ENCODE peak calls at places on chromosomes 4 and X, in eight cellular contexts. One of them, this sample, is unnamed.

GRCh38 chrX:11533211-11533651 is 132.5 kb downstream of the ARHGAP6 start:
- DNase-seq in neural progenitor cell: peak
- DNase-seq in NCI-H446: peak
- DNase-seq in OCI-M1: peak
- DNase-seq in caudate nucleus: no peak
- DNase-seq in adipocyte: peak
- DNase-seq in activated T-helper 1 cell treated with anti-CD3 and anti-CD28 coated beads, Interleukin-12 subunit alpha, Interleukin-12 subunit beta, Interleukin-2, Interleukin-4 antibody, amounts not matched to agents 30 ng/mL and 10 ng/mL and 1 ng/mL, durations not matched to agents 14 hours and 24 hours and 36 hours: no peak
- DNase-seq in heart right ventricle: no peak
- DNase-seq in this sample: no peak

GRCh38 chrX:41828821-41829220 is 94.5 kb downstream of the CASK start:
- DNase-seq in adipocyte: no peak
- DNase-seq in neural progenitor cell: no peak
- DNase-seq in OCI-M1: no peak
- DNase-seq in NCI-H446: no peak
- DNase-seq in caudate nucleus: no peak
- DNase-seq in heart right ventricle: no peak
- DNase-seq in activated T-helper 1 cell treated with anti-CD3 and anti-CD28 coated beads, Interleukin-12 subunit alpha, Interleukin-12 subunit beta, Interleukin-2, Interleukin-4 antibody, amounts not matched to agents 30 ng/mL and 10 ng/mL and 1 ng/mL, durations not matched to agents 14 hours and 24 hours and 36 hours: no peak
- DNase-seq in this sample: no peak

GRCh38 chr4:67549123-67549522 is 3.8 kb upstream of the CENPC start:
- DNase-seq in NCI-H446: no peak
- DNase-seq in neural progenitor cell: no peak
- DNase-seq in heart right ventricle: no peak
- DNase-seq in activated T-helper 1 cell treated with anti-CD3 and anti-CD28 coated beads, Interleukin-12 subunit alpha, Interleukin-12 subunit beta, Interleukin-2, Interleukin-4 antibody, amounts not matched to agents 30 ng/mL and 10 ng/mL and 1 ng/mL, durations not matched to agents 14 hours and 24 hours and 36 hours: no peak
- DNase-seq in adipocyte: peak
- DNase-seq in OCI-M1: peak
- DNase-seq in caudate nucleus: no peak
- DNase-seq in this sample: no peak

GRCh38 chr4:177128306-177128705 is 181.4 kb upstream of the NEIL3 start:
- DNase-seq in activated T-helper 1 cell treated with anti-CD3 and anti-CD28 coated beads, Interleukin-12 subunit alpha, Interleukin-12 subunit beta, Interleukin-2, Interleukin-4 antibody, amounts not matched to agents 30 ng/mL and 10 ng/mL and 1 ng/mL, durations not matched to agents 14 hours and 24 hours and 36 hours: no peak
- DNase-seq in adipocyte: no peak
- DNase-seq in heart right ventricle: no peak
- DNase-seq in NCI-H446: no peak
- DNase-seq in neural progenitor cell: no peak
- DNase-seq in OCI-M1: no peak
- DNase-seq in caudate nucleus: no peak
- DNase-seq in this sample: no peak

GRCh38 chr4:577499-578450 is 1.7 kb upstream of the TMEM271 start:
- DNase-seq in adipocyte: peak
- DNase-seq in OCI-M1: no peak
- DNase-seq in heart right ventricle: no peak
- DNase-seq in neural progenitor cell: peak
- DNase-seq in NCI-H446: no peak
- DNase-seq in caudate nucleus: no peak
- DNase-seq in activated T-helper 1 cell treated with anti-CD3 and anti-CD28 coated beads, Interleukin-12 subunit alpha, Interleukin-12 subunit beta, Interleukin-2, Interleukin-4 antibody, amounts not matched to agents 30 ng/mL and 10 ng/mL and 1 ng/mL, durations not matched to agents 14 hours and 24 hours and 36 hours: no peak
- DNase-seq in this sample: peak

GRCh38 chr4:48375651-48376291 is 34.4 kb downstream of the SLAIN2 start:
- DNase-seq in adipocyte: peak
- DNase-seq in caudate nucleus: no peak
- DNase-seq in activated T-helper 1 cell treated with anti-CD3 and anti-CD28 coated beads, Interleukin-12 subunit alpha, Interleukin-12 subunit beta, Interleukin-2, Interleukin-4 antibody, amounts not matched to agents 30 ng/mL and 10 ng/mL and 1 ng/mL, durations not matched to agents 14 hours and 24 hours and 36 hours: no peak
- DNase-seq in neural progenitor cell: no peak
- DNase-seq in OCI-M1: no peak
- DNase-seq in heart right ventricle: no peak
- DNase-seq in NCI-H446: peak
- DNase-seq in this sample: no peak

GRCh38 chr4:2570551-2571222 is 34.2 kb downstream of the FAM193A start:
- DNase-seq in heart right ventricle: no peak
- DNase-seq in OCI-M1: no peak
- DNase-seq in neural progenitor cell: no peak
- DNase-seq in caudate nucleus: no peak
- DNase-seq in activated T-helper 1 cell treated with anti-CD3 and anti-CD28 coated beads, Interleukin-12 subunit alpha, Interleukin-12 subunit beta, Interleukin-2, Interleukin-4 antibody, amounts not matched to agents 30 ng/mL and 10 ng/mL and 1 ng/mL, durations not matched to agents 14 hours and 24 hours and 36 hours: peak
- DNase-seq in adipocyte: no peak
- DNase-seq in NCI-H446: no peak
- DNase-seq in this sample: no peak

GRCh38 chrX:72392042-72392441 is 86.3 kb upstream of the CITED1 start:
- DNase-seq in adipocyte: no peak
- DNase-seq in OCI-M1: no peak
- DNase-seq in neural progenitor cell: no peak
- DNase-seq in caudate nucleus: no peak
- DNase-seq in heart right ventricle: no peak
- DNase-seq in NCI-H446: no peak
- DNase-seq in activated T-helper 1 cell treated with anti-CD3 and anti-CD28 coated beads, Interleukin-12 subunit alpha, Interleukin-12 subunit beta, Interleukin-2, Interleukin-4 antibody, amounts not matched to agents 30 ng/mL and 10 ng/mL and 1 ng/mL, durations not matched to agents 14 hours and 24 hours and 36 hours: no peak
- DNase-seq in this sample: no peak

GRCh38 chr4:108044951-108045686 is 55.4 kb downstream of the HADH start:
- DNase-seq in NCI-H446: no peak
- DNase-seq in activated T-helper 1 cell treated with anti-CD3 and anti-CD28 coated beads, Interleukin-12 subunit alpha, Interleukin-12 subunit beta, Interleukin-2, Interleukin-4 antibody, amounts not matched to agents 30 ng/mL and 10 ng/mL and 1 ng/mL, durations not matched to agents 14 hours and 24 hours and 36 hours: no peak
- DNase-seq in adipocyte: no peak
- DNase-seq in OCI-M1: no peak
- DNase-seq in neural progenitor cell: no peak
- DNase-seq in heart right ventricle: no peak
- DNase-seq in caudate nucleus: no peak
- DNase-seq in this sample: no peak

GRCh38 chr4:88998941-88999340 is 58.0 kb downstream of the FAM13A start:
- DNase-seq in activated T-helper 1 cell treated with anti-CD3 and anti-CD28 coated beads, Interleukin-12 subunit alpha, Interleukin-12 subunit beta, Interleukin-2, Interleukin-4 antibody, amounts not matched to agents 30 ng/mL and 10 ng/mL and 1 ng/mL, durations not matched to agents 14 hours and 24 hours and 36 hours: no peak
- DNase-seq in adipocyte: no peak
- DNase-seq in neural progenitor cell: no peak
- DNase-seq in caudate nucleus: no peak
- DNase-seq in NCI-H446: no peak
- DNase-seq in heart right ventricle: no peak
- DNase-seq in OCI-M1: no peak
- DNase-seq in this sample: no peak

GRCh38 chr4:42703776-42704175 is 46.9 kb upstream of the ATP8A1 start:
- DNase-seq in OCI-M1: no peak
- DNase-seq in neural progenitor cell: no peak
- DNase-seq in adipocyte: no peak
- DNase-seq in caudate nucleus: no peak
- DNase-seq in NCI-H446: peak
- DNase-seq in activated T-helper 1 cell treated with anti-CD3 and anti-CD28 coated beads, Interleukin-12 subunit alpha, Interleukin-12 subunit beta, Interleukin-2, Interleukin-4 antibody, amounts not matched to agents 30 ng/mL and 10 ng/mL and 1 ng/mL, durations not matched to agents 14 hours and 24 hours and 36 hours: no peak
- DNase-seq in heart right ventricle: no peak
- DNase-seq in this sample: no peak

GRCh38 chr4:159046683-159047082 is 56.2 kb upstream of the RAPGEF2 start:
- DNase-seq in caudate nucleus: no peak
- DNase-seq in neural progenitor cell: no peak
- DNase-seq in heart right ventricle: no peak
- DNase-seq in adipocyte: no peak
- DNase-seq in activated T-helper 1 cell treated with anti-CD3 and anti-CD28 coated beads, Interleukin-12 subunit alpha, Interleukin-12 subunit beta, Interleukin-2, Interleukin-4 antibody, amounts not matched to agents 30 ng/mL and 10 ng/mL and 1 ng/mL, durations not matched to agents 14 hours and 24 hours and 36 hours: no peak
- DNase-seq in NCI-H446: no peak
- DNase-seq in OCI-M1: peak
- DNase-seq in this sample: no peak

GRCh38 chrX:103304705-103305104 is 6.1 kb downstream of the BEX2 start:
- DNase-seq in activated T-helper 1 cell treated with anti-CD3 and anti-CD28 coated beads, Interleukin-12 subunit alpha, Interleukin-12 subunit beta, Interleukin-2, Interleukin-4 antibody, amounts not matched to agents 30 ng/mL and 10 ng/mL and 1 ng/mL, durations not matched to agents 14 hours and 24 hours and 36 hours: no peak
- DNase-seq in heart right ventricle: no peak
- DNase-seq in caudate nucleus: no peak
- DNase-seq in neural progenitor cell: no peak
- DNase-seq in OCI-M1: no peak
- DNase-seq in NCI-H446: no peak
- DNase-seq in adipocyte: no peak
- DNase-seq in this sample: no peak

GRCh38 chr4:144650311-144650820 is 4.4 kb downstream of the HHIP start:
- DNase-seq in caudate nucleus: no peak
- DNase-seq in OCI-M1: peak
- DNase-seq in neural progenitor cell: no peak
- DNase-seq in activated T-helper 1 cell treated with anti-CD3 and anti-CD28 coated beads, Interleukin-12 subunit alpha, Interleukin-12 subunit beta, Interleukin-2, Interleukin-4 antibody, amounts not matched to agents 30 ng/mL and 10 ng/mL and 1 ng/mL, durations not matched to agents 14 hours and 24 hours and 36 hours: no peak
- DNase-seq in NCI-H446: no peak
- DNase-seq in adipocyte: no peak
- DNase-seq in heart right ventricle: no peak
- DNase-seq in this sample: no peak

GRCh38 chr4:163271555-163272127 is 60.8 kb downstream of the NPY1R start:
- DNase-seq in heart right ventricle: no peak
- DNase-seq in neural progenitor cell: no peak
- DNase-seq in caudate nucleus: no peak
- DNase-seq in NCI-H446: no peak
- DNase-seq in activated T-helper 1 cell treated with anti-CD3 and anti-CD28 coated beads, Interleukin-12 subunit alpha, Interleukin-12 subunit beta, Interleukin-2, Interleukin-4 antibody, amounts not matched to agents 30 ng/mL and 10 ng/mL and 1 ng/mL, durations not matched to agents 14 hours and 24 hours and 36 hours: no peak
- DNase-seq in OCI-M1: no peak
- DNase-seq in adipocyte: no peak
- DNase-seq in this sample: no peak

GRCh38 chr4:137310156-137310555 is 222.1 kb downstream of the PCDH18 start:
- DNase-seq in activated T-helper 1 cell treated with anti-CD3 and anti-CD28 coated beads, Interleukin-12 subunit alpha, Interleukin-12 subunit beta, Interleukin-2, Interleukin-4 antibody, amounts not matched to agents 30 ng/mL and 10 ng/mL and 1 ng/mL, durations not matched to agents 14 hours and 24 hours and 36 hours: no peak
- DNase-seq in heart right ventricle: no peak
- DNase-seq in OCI-M1: no peak
- DNase-seq in NCI-H446: no peak
- DNase-seq in caudate nucleus: no peak
- DNase-seq in neural progenitor cell: no peak
- DNase-seq in adipocyte: peak
- DNase-seq in this sample: no peak

GRCh38 chrX:17655232-17656034 is 81.9 kb upstream of the SCML1 start:
- DNase-seq in caudate nucleus: no peak
- DNase-seq in adipocyte: peak
- DNase-seq in activated T-helper 1 cell treated with anti-CD3 and anti-CD28 coated beads, Interleukin-12 subunit alpha, Interleukin-12 subunit beta, Interleukin-2, Interleukin-4 antibody, amounts not matched to agents 30 ng/mL and 10 ng/mL and 1 ng/mL, durations not matched to agents 14 hours and 24 hours and 36 hours: no peak
- DNase-seq in neural progenitor cell: peak
- DNase-seq in OCI-M1: no peak
- DNase-seq in heart right ventricle: peak
- DNase-seq in NCI-H446: no peak
- DNase-seq in this sample: peak

GRCh38 chr4:7876096-7876993 is 63.3 kb downstream of the AFAP1 start:
- DNase-seq in heart right ventricle: no peak
- DNase-seq in activated T-helper 1 cell treated with anti-CD3 and anti-CD28 coated beads, Interleukin-12 subunit alpha, Interleukin-12 subunit beta, Interleukin-2, Interleukin-4 antibody, amounts not matched to agents 30 ng/mL and 10 ng/mL and 1 ng/mL, durations not matched to agents 14 hours and 24 hours and 36 hours: no peak
- DNase-seq in caudate nucleus: no peak
- DNase-seq in neural progenitor cell: peak
- DNase-seq in OCI-M1: no peak
- DNase-seq in NCI-H446: no peak
- DNase-seq in adipocyte: no peak
- DNase-seq in this sample: no peak

GRCh38 chr4:73194064-73194463 is 64.5 kb downstream of the ANKRD17 start:
- DNase-seq in activated T-helper 1 cell treated with anti-CD3 and anti-CD28 coated beads, Interleukin-12 subunit alpha, Interleukin-12 subunit beta, Interleukin-2, Interleukin-4 antibody, amounts not matched to agents 30 ng/mL and 10 ng/mL and 1 ng/mL, durations not matched to agents 14 hours and 24 hours and 36 hours: no peak
- DNase-seq in NCI-H446: no peak
- DNase-seq in adipocyte: no peak
- DNase-seq in heart right ventricle: no peak
- DNase-seq in neural progenitor cell: no peak
- DNase-seq in caudate nucleus: no peak
- DNase-seq in OCI-M1: no peak
- DNase-seq in this sample: no peak

GRCh38 chr4:106851686-106852085 is 184.4 kb downstream of the DKK2 start:
- DNase-seq in adipocyte: no peak
- DNase-seq in caudate nucleus: no peak
- DNase-seq in neural progenitor cell: no peak
- DNase-seq in heart right ventricle: no peak
- DNase-seq in NCI-H446: no peak
- DNase-seq in activated T-helper 1 cell treated with anti-CD3 and anti-CD28 coated beads, Interleukin-12 subunit alpha, Interleukin-12 subunit beta, Interleukin-2, Interleukin-4 antibody, amounts not matched to agents 30 ng/mL and 10 ng/mL and 1 ng/mL, durations not matched to agents 14 hours and 24 hours and 36 hours: no peak
- DNase-seq in OCI-M1: no peak
- DNase-seq in this sample: no peak

GRCh38 chr4:177410566-177410965 is 31.7 kb downstream of the AGA start:
- DNase-seq in caudate nucleus: no peak
- DNase-seq in neural progenitor cell: no peak
- DNase-seq in adipocyte: no peak
- DNase-seq in activated T-helper 1 cell treated with anti-CD3 and anti-CD28 coated beads, Interleukin-12 subunit alpha, Interleukin-12 subunit beta, Interleukin-2, Interleukin-4 antibody, amounts not matched to agents 30 ng/mL and 10 ng/mL and 1 ng/mL, durations not matched to agents 14 hours and 24 hours and 36 hours: no peak
- DNase-seq in NCI-H446: no peak
- DNase-seq in heart right ventricle: no peak
- DNase-seq in OCI-M1: no peak
- DNase-seq in this sample: no peak

GRCh38 chr4:107380836-107381438 is 339.1 kb downstream of the PAPSS1 start:
- DNase-seq in activated T-helper 1 cell treated with anti-CD3 and anti-CD28 coated beads, Interleukin-12 subunit alpha, Interleukin-12 subunit beta, Interleukin-2, Interleukin-4 antibody, amounts not matched to agents 30 ng/mL and 10 ng/mL and 1 ng/mL, durations not matched to agents 14 hours and 24 hours and 36 hours: no peak
- DNase-seq in NCI-H446: no peak
- DNase-seq in adipocyte: no peak
- DNase-seq in neural progenitor cell: no peak
- DNase-seq in heart right ventricle: no peak
- DNase-seq in caudate nucleus: no peak
- DNase-seq in OCI-M1: no peak
- DNase-seq in this sample: no peak

GRCh38 chr4:84887824-84888223 is 78.7 kb downstream of the WDFY3 start:
- DNase-seq in OCI-M1: peak
- DNase-seq in NCI-H446: peak
- DNase-seq in caudate nucleus: no peak
- DNase-seq in heart right ventricle: no peak
- DNase-seq in activated T-helper 1 cell treated with anti-CD3 and anti-CD28 coated beads, Interleukin-12 subunit alpha, Interleukin-12 subunit beta, Interleukin-2, Interleukin-4 antibody, amounts not matched to agents 30 ng/mL and 10 ng/mL and 1 ng/mL, durations not matched to agents 14 hours and 24 hours and 36 hours: no peak
- DNase-seq in adipocyte: peak
- DNase-seq in neural progenitor cell: no peak
- DNase-seq in this sample: no peak

GRCh38 chr4:70969076-70969475 is 24.4 kb upstream of the DCK start:
- DNase-seq in adipocyte: peak
- DNase-seq in NCI-H446: no peak
- DNase-seq in caudate nucleus: no peak
- DNase-seq in neural progenitor cell: no peak
- DNase-seq in OCI-M1: no peak
- DNase-seq in heart right ventricle: no peak
- DNase-seq in activated T-helper 1 cell treated with anti-CD3 and anti-CD28 coated beads, Interleukin-12 subunit alpha, Interleukin-12 subunit beta, Interleukin-2, Interleukin-4 antibody, amounts not matched to agents 30 ng/mL and 10 ng/mL and 1 ng/mL, durations not matched to agents 14 hours and 24 hours and 36 hours: no peak
- DNase-seq in this sample: no peak

GRCh38 chr4:157221895-157222763 is 1.6 kb downstream of the GRIA2 start:
- DNase-seq in caudate nucleus: peak
- DNase-seq in neural progenitor cell: peak
- DNase-seq in OCI-M1: no peak
- DNase-seq in NCI-H446: peak
- DNase-seq in adipocyte: peak
- DNase-seq in activated T-helper 1 cell treated with anti-CD3 and anti-CD28 coated beads, Interleukin-12 subunit alpha, Interleukin-12 subunit beta, Interleukin-2, Interleukin-4 antibody, amounts not matched to agents 30 ng/mL and 10 ng/mL and 1 ng/mL, durations not matched to agents 14 hours and 24 hours and 36 hours: no peak
- DNase-seq in heart right ventricle: no peak
- DNase-seq in this sample: peak

GRCh38 chrX:77493677-77494553 is 46.7 kb downstream of the FGF16 start:
- DNase-seq in caudate nucleus: no peak
- DNase-seq in heart right ventricle: no peak
- DNase-seq in adipocyte: peak
- DNase-seq in NCI-H446: peak
- DNase-seq in OCI-M1: no peak
- DNase-seq in neural progenitor cell: peak
- DNase-seq in activated T-helper 1 cell treated with anti-CD3 and anti-CD28 coated beads, Interleukin-12 subunit alpha, Interleukin-12 subunit beta, Interleukin-2, Interleukin-4 antibody, amounts not matched to agents 30 ng/mL and 10 ng/mL and 1 ng/mL, durations not matched to agents 14 hours and 24 hours and 36 hours: no peak
- DNase-seq in this sample: no peak

GRCh38 chr4:148253748-148254147 is 188.5 kb downstream of the NR3C2 start:
- DNase-seq in caudate nucleus: no peak
- DNase-seq in activated T-helper 1 cell treated with anti-CD3 and anti-CD28 coated beads, Interleukin-12 subunit alpha, Interleukin-12 subunit beta, Interleukin-2, Interleukin-4 antibody, amounts not matched to agents 30 ng/mL and 10 ng/mL and 1 ng/mL, durations not matched to agents 14 hours and 24 hours and 36 hours: no peak
- DNase-seq in neural progenitor cell: no peak
- DNase-seq in OCI-M1: no peak
- DNase-seq in NCI-H446: no peak
- DNase-seq in adipocyte: no peak
- DNase-seq in heart right ventricle: no peak
- DNase-seq in this sample: no peak

GRCh38 chrX:38664285-38664684 is 102.9 kb downstream of the TSPAN7 start:
- DNase-seq in heart right ventricle: no peak
- DNase-seq in neural progenitor cell: peak
- DNase-seq in OCI-M1: peak
- DNase-seq in activated T-helper 1 cell treated with anti-CD3 and anti-CD28 coated beads, Interleukin-12 subunit alpha, Interleukin-12 subunit beta, Interleukin-2, Interleukin-4 antibody, amounts not matched to agents 30 ng/mL and 10 ng/mL and 1 ng/mL, durations not matched to agents 14 hours and 24 hours and 36 hours: no peak
- DNase-seq in NCI-H446: peak
- DNase-seq in caudate nucleus: no peak
- DNase-seq in adipocyte: peak
- DNase-seq in this sample: no peak

GRCh38 chrX:46844913-46845312 is 8.1 kb downstream of the RP2 start:
- DNase-seq in neural progenitor cell: no peak
- DNase-seq in activated T-helper 1 cell treated with anti-CD3 and anti-CD28 coated beads, Interleukin-12 subunit alpha, Interleukin-12 subunit beta, Interleukin-2, Interleukin-4 antibody, amounts not matched to agents 30 ng/mL and 10 ng/mL and 1 ng/mL, durations not matched to agents 14 hours and 24 hours and 36 hours: no peak
- DNase-seq in adipocyte: no peak
- DNase-seq in OCI-M1: no peak
- DNase-seq in heart right ventricle: no peak
- DNase-seq in NCI-H446: no peak
- DNase-seq in caudate nucleus: no peak
- DNase-seq in this sample: no peak

GRCh38 chr4:176838611-176839411 is 46.1 kb upstream of the VEGFC start:
- DNase-seq in activated T-helper 1 cell treated with anti-CD3 and anti-CD28 coated beads, Interleukin-12 subunit alpha, Interleukin-12 subunit beta, Interleukin-2, Interleukin-4 antibody, amounts not matched to agents 30 ng/mL and 10 ng/mL and 1 ng/mL, durations not matched to agents 14 hours and 24 hours and 36 hours: no peak
- DNase-seq in OCI-M1: no peak
- DNase-seq in neural progenitor cell: no peak
- DNase-seq in caudate nucleus: no peak
- DNase-seq in NCI-H446: no peak
- DNase-seq in heart right ventricle: peak
- DNase-seq in adipocyte: no peak
- DNase-seq in this sample: no peak

GRCh38 chr4:41525129-41525528 is 12.8 kb upstream of the LIMCH1 start:
- DNase-seq in adipocyte: peak
- DNase-seq in heart right ventricle: no peak
- DNase-seq in neural progenitor cell: peak
- DNase-seq in NCI-H446: no peak
- DNase-seq in caudate nucleus: no peak
- DNase-seq in OCI-M1: no peak
- DNase-seq in activated T-helper 1 cell treated with anti-CD3 and anti-CD28 coated beads, Interleukin-12 subunit alpha, Interleukin-12 subunit beta, Interleukin-2, Interleukin-4 antibody, amounts not matched to agents 30 ng/mL and 10 ng/mL and 1 ng/mL, durations not matched to agents 14 hours and 24 hours and 36 hours: no peak
- DNase-seq in this sample: no peak

GRCh38 chr4:117400039-117400835 is 314.9 kb upstream of the TRAM1L1 start:
- DNase-seq in heart right ventricle: no peak
- DNase-seq in neural progenitor cell: no peak
- DNase-seq in NCI-H446: no peak
- DNase-seq in OCI-M1: peak
- DNase-seq in caudate nucleus: no peak
- DNase-seq in activated T-helper 1 cell treated with anti-CD3 and anti-CD28 coated beads, Interleukin-12 subunit alpha, Interleukin-12 subunit beta, Interleukin-2, Interleukin-4 antibody, amounts not matched to agents 30 ng/mL and 10 ng/mL and 1 ng/mL, durations not matched to agents 14 hours and 24 hours and 36 hours: no peak
- DNase-seq in adipocyte: peak
- DNase-seq in this sample: no peak

GRCh38 chr4:55008166-55009056 is 117.0 kb downstream of the KDR start:
- DNase-seq in caudate nucleus: no peak
- DNase-seq in OCI-M1: peak
- DNase-seq in neural progenitor cell: peak
- DNase-seq in activated T-helper 1 cell treated with anti-CD3 and anti-CD28 coated beads, Interleukin-12 subunit alpha, Interleukin-12 subunit beta, Interleukin-2, Interleukin-4 antibody, amounts not matched to agents 30 ng/mL and 10 ng/mL and 1 ng/mL, durations not matched to agents 14 hours and 24 hours and 36 hours: no peak
- DNase-seq in adipocyte: no peak
- DNase-seq in NCI-H446: no peak
- DNase-seq in heart right ventricle: no peak
- DNase-seq in this sample: no peak

GRCh38 chr4:41212221-41213203 is 1.8 kb downstream of the APBB2 start:
- DNase-seq in OCI-M1: no peak
- DNase-seq in neural progenitor cell: peak
- DNase-seq in activated T-helper 1 cell treated with anti-CD3 and anti-CD28 coated beads, Interleukin-12 subunit alpha, Interleukin-12 subunit beta, Interleukin-2, Interleukin-4 antibody, amounts not matched to agents 30 ng/mL and 10 ng/mL and 1 ng/mL, durations not matched to agents 14 hours and 24 hours and 36 hours: no peak
- DNase-seq in adipocyte: peak
- DNase-seq in heart right ventricle: no peak
- DNase-seq in caudate nucleus: peak
- DNase-seq in NCI-H446: no peak
- DNase-seq in this sample: peak

This sample was measured in posterior cingulate gyrus.